ENCODE peak calls at places on chromosomes 1 and 21, in four cellular contexts. One of them, this sample, is unnamed.

GRCh38 chr1:40782371-40782956 is 1.1 kb upstream of the KCNQ4 start:
- DNase-seq in HepG2: no peak
- DNase-seq in H1: peak; percentile 76
- DNase-seq in GM12878: no peak
- DNase-seq in this sample: no peak

GRCh38 chr1:30650959-30651320 is 72.4 kb downstream of the MATN1 start:
- DNase-seq in HepG2: no peak
- DNase-seq in H1: no peak
- DNase-seq in GM12878: no peak
- DNase-seq in this sample: no peak

GRCh38 chr1:186142159-186142558 is 232.9 kb downstream of the TPR start:
- DNase-seq in HepG2: no peak
- DNase-seq in H1: no peak
- DNase-seq in GM12878: no peak
- DNase-seq in this sample: no peak

GRCh38 chr1:159051436-159051835 is 25.1 kb downstream of the AIM2 start:
- DNase-seq in HepG2: no peak
- DNase-seq in H1: no peak
- DNase-seq in GM12878: no peak
- DNase-seq in this sample: no peak

GRCh38 chr1:204706838-204707509 is 21.4 kb upstream of the LRRN2 start:
- DNase-seq in HepG2: no peak
- DNase-seq in H1: peak; percentile 69
- DNase-seq in GM12878: no peak
- DNase-seq in this sample: peak; percentile 89

GRCh38 chr1:193700710-193701355 is 514.4 kb upstream of the B3GALT2 start:
- DNase-seq in HepG2: no peak
- DNase-seq in H1: no peak
- DNase-seq in GM12878: no peak
- DNase-seq in this sample: no peak

GRCh38 chr1:165671531-165671930 is 26.8 kb downstream of the ALDH9A1 start:
- DNase-seq in HepG2: no peak
- DNase-seq in H1: no peak
- DNase-seq in GM12878: no peak
- DNase-seq in this sample: no peak

GRCh38 chr1:27605796-27606707 is 2.1 kb upstream of the AHDC1 start:
- DNase-seq in HepG2: peak; percentile 58
- DNase-seq in H1: peak; percentile 86
- DNase-seq in GM12878: no peak
- DNase-seq in this sample: peak; percentile 76

GRCh38 chr1:197675475-197676324 is 99.6 kb downstream of the DENND1B start:
- DNase-seq in HepG2: no peak
- DNase-seq in H1: no peak
- DNase-seq in GM12878: no peak
- DNase-seq in this sample: no peak

GRCh38 chr1:167794043-167794442 is 72.3 kb downstream of the MPZL1 start:
- DNase-seq in HepG2: no peak
- DNase-seq in H1: no peak
- DNase-seq in GM12878: no peak
- DNase-seq in this sample: no peak

GRCh38 chr1:100188617-100189016 is 10.6 kb upstream of the LRRC39 start:
- DNase-seq in HepG2: no peak
- DNase-seq in H1: no peak
- DNase-seq in GM12878: peak; percentile 31
- DNase-seq in this sample: no peak

GRCh38 chr1:185961664-185962063 is 227.5 kb downstream of the HMCN1 start:
- DNase-seq in HepG2: no peak
- DNase-seq in H1: no peak
- DNase-seq in GM12878: no peak
- DNase-seq in this sample: no peak

GRCh38 chr1:115337633-115338456 is at the start of gene NGF:
- DNase-seq in HepG2: no peak
- DNase-seq in H1: peak; percentile 82
- DNase-seq in GM12878: no peak
- DNase-seq in this sample: peak; percentile 85

GRCh38 chr1:170200665-170201397 is 55.1 kb downstream of the NTMT2 start:
- DNase-seq in HepG2: no peak
- DNase-seq in H1: no peak
- DNase-seq in GM12878: no peak
- DNase-seq in this sample: no peak

GRCh38 chr1:198157847-198158765 is 1.3 kb downstream of the NEK7 start:
- DNase-seq in HepG2: no peak
- DNase-seq in H1: no peak
- DNase-seq in GM12878: no peak
- DNase-seq in this sample: peak; percentile 22

GRCh38 chr1:101408212-101409042 is 171.6 kb downstream of the S1PR1 start:
- DNase-seq in HepG2: no peak
- DNase-seq in H1: no peak
- DNase-seq in GM12878: no peak
- DNase-seq in this sample: no peak

GRCh38 chr1:21781971-21782867 is 730 bp downstream of the USP48 start:
- DNase-seq in HepG2: peak; percentile 50
- DNase-seq in H1: no peak
- DNase-seq in GM12878: peak; percentile 74
- DNase-seq in this sample: no peak

GRCh38 chr1:245488346-245489110 is 333.7 kb downstream of the KIF26B start:
- DNase-seq in HepG2: no peak
- DNase-seq in H1: no peak
- DNase-seq in GM12878: no peak
- DNase-seq in this sample: no peak

GRCh38 chr1:2388004-2388913 is 3.1 kb downstream of the MORN1 start:
- DNase-seq in HepG2: no peak
- DNase-seq in H1: no peak
- DNase-seq in GM12878: no peak
- DNase-seq in this sample: no peak

GRCh38 chr1:143691400-143691891 is 280.3 kb downstream of the FAM72C start:
- DNase-seq in HepG2: peak; percentile 3
- DNase-seq in H1: peak; percentile 50
- DNase-seq in GM12878: no peak
- DNase-seq in this sample: no peak

GRCh38 chr21:36663033-36663855 is 35.7 kb upstream of the SIM2 start:
- DNase-seq in HepG2: no peak
- DNase-seq in H1: no peak
- DNase-seq in GM12878: no peak
- DNase-seq in this sample: no peak
- TF ChIP-seq ZNF274 in HepG2: no peak
- TF ChIP-seq ZNF274 in H1: no peak
- TF ChIP-seq ZNF274 in GM12878: no peak
- TF ChIP-seq ZNF274 in this sample: no peak

GRCh38 chr1:153251562-153251961 is 7.9 kb upstream of the LORICRIN start:
- DNase-seq in HepG2: no peak
- DNase-seq in H1: no peak
- DNase-seq in GM12878: no peak
- DNase-seq in this sample: no peak
- TF ChIP-seq SUZ12 in HepG2: no peak
- TF ChIP-seq SUZ12 in H1: no peak
- TF ChIP-seq SUZ12 in GM12878: no peak
- TF ChIP-seq SUZ12 in this sample: no peak

DNA sequence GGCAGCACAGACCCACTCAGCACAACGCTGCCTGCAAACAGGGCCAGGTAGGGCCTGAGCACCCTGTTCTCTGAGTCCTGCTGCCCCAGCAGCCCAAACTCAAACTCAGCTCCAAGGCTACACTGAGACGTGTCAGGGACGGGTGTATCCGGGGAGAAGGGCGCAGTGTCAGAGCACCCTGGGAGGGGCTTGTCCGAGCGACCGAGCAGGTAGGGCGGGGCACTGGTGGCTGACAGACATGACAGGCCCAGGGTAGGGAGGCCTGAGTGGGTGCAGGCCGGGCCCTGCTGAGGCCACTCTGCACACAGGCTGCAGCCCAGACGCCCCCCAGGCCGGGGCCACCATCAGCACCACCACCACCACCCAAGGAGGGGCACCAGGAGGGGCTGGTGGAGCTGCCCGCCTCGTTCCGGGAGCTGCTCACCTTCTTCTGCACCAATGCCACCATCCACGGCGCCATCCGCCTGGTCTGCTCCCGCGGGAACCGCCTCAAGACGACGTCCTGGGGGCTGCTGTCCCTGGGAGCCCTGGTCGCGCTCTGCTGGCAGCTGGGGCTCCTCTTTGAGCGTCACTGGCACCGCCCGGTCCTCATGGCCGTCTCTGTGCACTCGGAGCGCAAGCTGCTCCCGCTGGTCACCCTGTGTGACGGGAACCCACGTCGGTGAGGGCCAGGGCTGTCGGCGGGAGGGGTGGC is 5.5 kb downstream of the SCNN1D start:
- DNase-seq in HepG2: no peak
- DNase-seq in H1: no peak
- DNase-seq in GM12878: no peak
- DNase-seq in this sample: no peak
- TF ChIP-seq ZNF274 in HepG2: no peak
- TF ChIP-seq ZNF274 in H1: no peak
- TF ChIP-seq ZNF274 in GM12878: no peak
- TF ChIP-seq ZNF274 in this sample: no peak

GRCh38 chr1:236844499-236845271 is 49.6 kb downstream of the MTR start:
- DNase-seq in HepG2: peak; percentile 96
- DNase-seq in H1: no peak
- DNase-seq in GM12878: no peak
- DNase-seq in this sample: no peak
- TF ChIP-seq SUZ12 in HepG2: no peak
- TF ChIP-seq SUZ12 in H1: no peak
- TF ChIP-seq SUZ12 in GM12878: no peak
- TF ChIP-seq SUZ12 in this sample: no peak

DNA sequence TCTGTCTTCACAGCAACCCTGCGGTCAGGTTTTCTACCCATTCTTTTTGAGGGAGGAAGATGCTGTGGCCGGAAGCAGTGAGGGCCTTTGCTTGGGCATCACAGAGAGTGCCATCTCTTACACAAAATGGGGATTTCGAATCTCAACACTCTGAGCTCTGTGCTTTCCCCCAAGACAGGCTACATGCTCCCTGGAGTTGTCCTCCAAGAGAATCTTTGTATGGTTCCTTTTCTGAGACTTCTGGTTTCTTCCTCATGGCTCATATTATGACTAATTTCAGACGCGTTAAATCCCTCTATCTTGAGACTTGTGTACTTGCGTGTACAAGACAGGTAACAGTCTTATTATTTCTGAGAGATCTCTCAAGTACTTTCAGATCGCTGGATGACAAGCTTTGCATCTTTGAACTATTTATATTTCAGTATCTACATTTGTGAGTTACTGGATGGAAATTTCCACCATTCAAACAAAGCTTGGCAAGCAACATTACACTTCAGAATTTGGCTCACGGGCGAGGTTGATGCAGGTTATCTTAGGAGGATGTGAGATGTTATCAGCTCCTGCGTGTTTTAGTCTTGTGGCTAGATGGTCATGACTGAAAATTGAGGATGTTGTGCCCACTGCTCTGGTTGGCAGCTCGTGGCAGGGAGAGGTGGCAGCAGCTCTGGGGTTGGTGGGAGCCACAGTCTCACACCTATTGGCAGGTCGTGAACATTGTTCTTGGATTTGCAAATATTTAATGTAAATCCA is 19.4 kb downstream of the ABCG1 start:
- DNase-seq in HepG2: no peak
- DNase-seq in H1: no peak
- DNase-seq in GM12878: peak; percentile 57
- DNase-seq in this sample: no peak
- TF ChIP-seq ZNF274 in HepG2: no peak
- TF ChIP-seq ZNF274 in H1: no peak
- TF ChIP-seq ZNF274 in GM12878: no peak
- TF ChIP-seq ZNF274 in this sample: no peak

GRCh38 chr1:218945050-218945449 is 228.6 kb upstream of the LYPLAL1 start:
- DNase-seq in HepG2: no peak
- DNase-seq in H1: no peak
- DNase-seq in GM12878: no peak
- DNase-seq in this sample: no peak
- TF ChIP-seq SUZ12 in HepG2: no peak
- TF ChIP-seq SUZ12 in H1: no peak
- TF ChIP-seq SUZ12 in GM12878: no peak
- TF ChIP-seq SUZ12 in this sample: no peak

This sample was measured in NT2/D1.